ENCODE peak calls at places on chromosomes 1 and 21, in four cellular contexts. G is heart left ventricle, Z is tibial nerve, P is neuronal stem cell. X is an unnamed sample. For H3K36me3 and H3K27me3, the result is how much of the 10 kb centered on the place peaks cover.

GRCh38 chr21:44354001-44354405 is 582 bp downstream of the TRPM2 start:
- DNase-seq in G (no peak), Z (no peak), P (no peak), X (no peak)

GRCh38 chr1:225378880-225379279 is 49.0 kb downstream of the LBR start:
- DNase-seq in G (no peak), Z (no peak), P (peak), X (no peak)

GRCh38 chr1:192993426-192994085 is 65.6 kb downstream of the UCHL5 start:
- DNase-seq in G (no peak), Z (no peak), P (no peak), X (no peak)

GRCh38 chr1:203463469-203464062 is 12.0 kb upstream of the PRELP start:
- DNase-seq in G (no peak), Z (no peak), P (no peak), X (peak)

GRCh38 chr1:236692722-236693121 is 6.4 kb downstream of the ACTN2 start:
- DNase-seq in G (no peak), Z (no peak), P (no peak), X (no peak)

GRCh38 chr1:188006354-188006753 is 1177.6 kb downstream of the PLA2G4A start:
- DNase-seq in G (no peak), Z (no peak), P (no peak), X (no peak)

GRCh38 chr1:145872421-145872891 is 13.2 kb downstream of the ANKRD35 start:
- DNase-seq in G (peak), Z (peak), P (no peak), X (no peak)

GRCh38 chr1:103514920-103515503 is 10.5 kb upstream of the RNPC3 start:
- DNase-seq in G (no peak), Z (no peak), P (peak), X (no peak)

GRCh38 chr21:36330904-36331303 is 10.9 kb downstream of the MORC3 start:
- DNase-seq in G (no peak), Z (no peak), P (no peak), X (peak)

GRCh38 chr1:183228650-183229220 is 42.7 kb downstream of the LAMC2 start:
- DNase-seq in G (no peak), Z (no peak), P (no peak), X (no peak)

GRCh38 chr1:160834945-160835565 is 27.6 kb downstream of the CD244 start:
- DNase-seq in G (peak), Z (no peak), P (no peak), X (no peak)

GRCh38 chr1:199774433-199775089 is 252.9 kb upstream of the NR5A2 start:
- DNase-seq in G (no peak), Z (no peak), P (no peak), X (peak)

GRCh38 chr1:182315157-182315556 is 76.4 kb downstream of the GLUL start:
- DNase-seq in G (no peak), Z (no peak), P (no peak), X (no peak)

GRCh38 chr1:209527993-209528392 is 55.5 kb upstream of the CAMK1G start:
- DNase-seq in G (no peak), Z (no peak), P (no peak), X (no peak)

GRCh38 chr1:156477526-156478249 is 22.9 kb downstream of the MEF2D start:
- DNase-seq in G (peak), Z (no peak), P (no peak), X (no peak)

GRCh38 chr21:42524341-42525227 is 10.9 kb downstream of the SLC37A1 start:
- DNase-seq in G (peak), Z (peak), P (no peak), X (peak)

GRCh38 chr1:42757892-42758275 is 8.9 kb downstream of the P3H1 start:
- DNase-seq in G (no peak), Z (no peak), P (no peak), X (no peak)
- H3K36me3 ChIP-seq in G (under half), Z (under half), P (under half), X (half or more)

DNA sequence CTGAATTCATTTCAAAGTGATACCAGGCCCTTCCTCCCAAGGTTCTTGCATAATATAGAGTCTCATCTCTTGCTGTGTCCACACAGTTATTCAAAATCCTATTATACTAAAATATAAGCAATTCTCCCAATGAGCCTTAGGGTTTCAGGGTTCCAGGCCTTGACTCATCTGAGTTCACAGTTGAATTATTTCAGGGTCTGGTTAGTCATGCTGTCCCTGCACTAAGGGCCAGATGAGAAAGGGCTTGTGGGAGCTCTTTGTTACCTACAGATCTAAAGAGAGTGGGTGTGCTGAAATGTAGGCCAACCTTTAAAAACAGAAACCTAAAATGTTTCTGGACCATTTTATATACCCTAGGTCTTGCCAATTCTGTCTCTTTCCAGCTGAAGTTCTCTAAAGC is 337.5 kb upstream of the LRRC7 start:
- DNase-seq in G (no peak), Z (no peak), P (no peak), X (no peak)
- H3K4me3 ChIP-seq in G (no peak), Z (no peak), P (no peak), X (no peak)

DNA sequence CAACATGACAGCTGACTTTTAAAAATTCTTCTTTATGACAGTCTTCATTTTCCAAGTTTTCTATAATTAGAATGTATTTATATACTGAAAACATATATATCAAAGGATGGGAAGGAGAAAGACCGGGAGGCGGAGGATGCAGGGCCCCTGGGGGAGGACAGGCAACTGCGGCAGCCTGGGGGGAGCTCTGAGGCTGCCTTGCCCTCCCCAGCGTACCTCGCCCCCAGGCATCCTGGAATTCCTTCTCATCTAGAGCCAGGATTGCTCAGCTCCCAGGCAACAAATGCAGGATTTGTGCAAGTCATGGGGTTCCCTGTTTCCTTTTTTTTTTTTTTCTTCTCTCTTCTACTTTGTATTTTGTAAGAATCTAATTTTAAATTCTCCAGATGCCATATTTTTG is 104.7 kb downstream of the CSMD2 start:
- DNase-seq in G (no peak), Z (no peak), P (no peak), X (no peak)
- H3K27me3 ChIP-seq in G (under half), Z (under half), P (under half), X (under half)

GRCh38 chr1:39754906-39755504 is 16.1 kb downstream of the OXCT2 start:
- DNase-seq in G (no peak), Z (no peak), P (no peak), X (peak)
- H3K36me3 ChIP-seq in G (under half), Z (under half), P (under half), X (half or more)

GRCh38 chr1:63316540-63316939 is 5.8 kb upstream of the FOXD3 start:
- DNase-seq in G (no peak), Z (no peak), P (no peak), X (no peak)
- H3K4me3 ChIP-seq in G (peak), Z (peak), P (no peak), X (peak)

GRCh38 chr1:18646091-18646775 is 15.6 kb downstream of the PAX7 start:
- DNase-seq in G (no peak), Z (no peak), P (no peak), X (no peak)

GRCh38 chr1:18645172-18646090 is 14.8 kb downstream of the PAX7 start:
- DNase-seq in G (no peak), Z (no peak), P (no peak), X (no peak)

GRCh38 chr1:18649713-18650370 is 19.2 kb downstream of the PAX7 start:
- DNase-seq in G (no peak), Z (no peak), P (no peak), X (no peak)

GRCh38 chr1:18646776-18647410 is 16.2 kb downstream of the PAX7 start:
- DNase-seq in G (no peak), Z (no peak), P (no peak), X (no peak)

DNA sequence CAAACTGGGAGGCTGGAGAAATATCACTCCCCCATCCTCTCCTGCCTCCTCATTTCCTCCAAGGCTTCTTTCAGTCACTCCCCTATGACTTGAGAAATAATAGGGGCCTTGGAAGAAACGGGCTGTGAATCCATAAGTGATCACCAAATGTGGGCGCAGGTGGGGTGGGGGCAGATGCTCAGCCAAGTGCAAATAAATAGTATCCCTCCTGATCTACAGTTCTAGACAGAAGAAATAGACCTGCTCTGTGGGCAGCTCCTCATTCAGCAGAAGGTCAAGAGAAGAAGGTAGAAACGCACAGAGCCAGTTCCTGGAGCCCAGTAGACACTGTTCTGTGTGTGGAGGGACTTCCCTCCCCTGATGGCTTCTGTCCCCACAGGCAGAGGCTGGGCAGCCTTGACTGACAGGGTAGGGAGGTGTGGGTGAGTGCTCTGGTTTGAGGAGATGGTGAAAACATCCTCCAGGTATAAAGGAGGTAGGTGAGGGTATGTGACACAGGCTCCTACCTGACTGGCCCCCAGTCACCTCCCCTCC is 17.1 kb downstream of the PAX7 start:
- DNase-seq in G (no peak), Z (no peak), P (no peak), X (no peak)
- H3K27me3 ChIP-seq in G (half or more), Z (under half), P (under half), X (half or more)

DNA sequence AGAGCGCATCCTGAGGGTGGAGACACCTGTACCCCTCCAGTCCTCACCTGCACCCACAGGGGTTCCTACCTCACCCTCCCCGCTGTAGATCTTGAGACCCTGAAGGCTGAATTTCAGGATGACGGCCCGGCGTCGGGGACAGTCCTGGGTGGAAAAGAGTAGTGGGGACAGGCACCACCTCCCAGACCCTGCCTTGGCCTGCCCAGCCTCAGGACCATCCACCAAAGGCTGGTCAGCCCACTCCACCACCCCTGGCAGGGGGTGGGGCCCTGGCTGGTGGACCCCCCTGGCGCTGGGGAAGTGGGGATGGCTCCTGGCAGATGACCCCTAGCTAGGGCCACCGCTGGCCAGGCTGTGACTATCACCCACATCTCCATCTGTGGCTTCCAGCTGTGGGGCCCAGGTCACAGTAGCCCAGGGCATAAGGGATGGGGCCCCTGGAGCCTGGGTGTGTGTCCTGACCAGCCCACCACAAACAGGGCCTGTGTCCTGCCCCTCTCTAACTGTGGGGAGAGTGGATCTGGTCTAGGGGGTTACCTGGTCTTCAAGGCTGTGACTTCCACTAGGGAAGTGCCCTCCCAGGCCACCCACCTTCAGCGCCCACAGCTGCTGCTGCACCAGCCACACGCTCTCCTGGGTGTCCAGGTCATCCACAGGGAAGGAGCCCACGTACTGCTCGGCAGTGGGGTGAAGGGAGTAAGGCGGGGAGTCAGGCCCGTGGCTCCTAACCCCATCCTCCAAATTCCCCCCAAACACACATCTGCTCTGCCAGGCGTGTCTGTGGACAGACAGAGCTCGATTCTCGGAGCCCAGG is 5.4 kb downstream of the SH2D5 start:
- DNase-seq in G (no peak), Z (peak), P (no peak), X (no peak)
- H3K36me3 ChIP-seq in G (under half), Z (under half), P (under half), X (under half)

GRCh38 chr1:11738783-11739182 is 2.8 kb downstream of the AGTRAP start:
- DNase-seq in G (no peak), Z (no peak), P (no peak), X (no peak)
- H3K4me3 ChIP-seq in G (no peak), Z (no peak), P (no peak), X (no peak)

X was measured in MG63.